ENCODE peak calls at places on chromosomes 11 and 22, in six cellular contexts. One of them, this sample, is unnamed.

GRCh38 chr11:32962016-32962415 is 53.7 kb upstream of the DEPDC7 start:
- DNase-seq in Calu3: no peak
- DNase-seq in amniotic stem cell: no peak
- DNase-seq in transverse colon: no peak
- DNase-seq in fibroblast of pulmonary artery: peak; percentile 18
- DNase-seq in T1000: no peak
- DNase-seq in this sample: no peak

GRCh38 chr11:609355-609811 is 6.4 kb downstream of the IRF7 start:
- DNase-seq in Calu3: no peak
- DNase-seq in amniotic stem cell: no peak
- DNase-seq in transverse colon: no peak
- DNase-seq in fibroblast of pulmonary artery: no peak
- DNase-seq in T1000: no peak
- DNase-seq in this sample: no peak

GRCh38 chr22:39519681-39520053 is 695 bp upstream of the ATF4 start:
- DNase-seq in Calu3: peak; percentile 66
- DNase-seq in amniotic stem cell: no peak
- DNase-seq in transverse colon: peak; percentile 69
- DNase-seq in fibroblast of pulmonary artery: no peak
- DNase-seq in T1000: no peak
- DNase-seq in this sample: peak; percentile 68

GRCh38 chr11:6427516-6427915 is 8.6 kb upstream of the APBB1 start:
- DNase-seq in Calu3: no peak
- DNase-seq in amniotic stem cell: no peak
- DNase-seq in transverse colon: no peak
- DNase-seq in fibroblast of pulmonary artery: no peak
- DNase-seq in T1000: no peak
- DNase-seq in this sample: no peak

GRCh38 chr11:45665933-45666647 is 668 bp upstream of the CHST1 start:
- DNase-seq in Calu3: no peak
- DNase-seq in amniotic stem cell: no peak
- DNase-seq in transverse colon: no peak
- DNase-seq in fibroblast of pulmonary artery: no peak
- DNase-seq in T1000: no peak
- DNase-seq in this sample: no peak

GRCh38 chr11:130211144-130211543 is 51.6 kb downstream of the ST14 start:
- DNase-seq in Calu3: no peak
- DNase-seq in amniotic stem cell: no peak
- DNase-seq in transverse colon: no peak
- DNase-seq in fibroblast of pulmonary artery: no peak
- DNase-seq in T1000: no peak
- DNase-seq in this sample: peak; percentile 12

GRCh38 chr11:130847517-130847916 is 68.8 kb downstream of the SNX19 start:
- DNase-seq in Calu3: peak; percentile 36
- DNase-seq in amniotic stem cell: peak; percentile 79
- DNase-seq in transverse colon: no peak
- DNase-seq in fibroblast of pulmonary artery: peak; percentile 75
- DNase-seq in T1000: no peak
- DNase-seq in this sample: no peak

GRCh38 chr11:10155793-10156490 is 138.1 kb downstream of the SBF2 start:
- DNase-seq in Calu3: peak; percentile 5
- DNase-seq in amniotic stem cell: no peak
- DNase-seq in transverse colon: no peak
- DNase-seq in fibroblast of pulmonary artery: peak; percentile 4
- DNase-seq in T1000: no peak
- DNase-seq in this sample: no peak

GRCh38 chr22:30079952-30080533 is at the start of gene HORMAD2:
- DNase-seq in Calu3: no peak
- DNase-seq in amniotic stem cell: no peak
- DNase-seq in transverse colon: peak; percentile 31
- DNase-seq in fibroblast of pulmonary artery: peak; percentile 33
- DNase-seq in T1000: no peak
- DNase-seq in this sample: no peak

GRCh38 chr22:41535244-41535643 is 9.0 kb downstream of the POLR3H start:
- DNase-seq in Calu3: no peak
- DNase-seq in amniotic stem cell: no peak
- DNase-seq in transverse colon: no peak
- DNase-seq in fibroblast of pulmonary artery: no peak
- DNase-seq in T1000: no peak
- DNase-seq in this sample: no peak

GRCh38 chr22:40410272-40410671 is 39.9 kb downstream of the SGSM3 start:
- DNase-seq in Calu3: no peak
- DNase-seq in amniotic stem cell: no peak
- DNase-seq in transverse colon: no peak
- DNase-seq in fibroblast of pulmonary artery: no peak
- DNase-seq in T1000: peak; percentile 51
- DNase-seq in this sample: no peak

GRCh38 chr22:46971141-46971775 is 208.8 kb downstream of the TBC1D22A start:
- DNase-seq in Calu3: no peak
- DNase-seq in amniotic stem cell: no peak
- DNase-seq in transverse colon: no peak
- DNase-seq in fibroblast of pulmonary artery: peak; percentile 86
- DNase-seq in T1000: no peak
- DNase-seq in this sample: no peak

GRCh38 chr22:37809672-37810333 is 2.1 kb downstream of the GCAT start:
- DNase-seq in Calu3: no peak
- DNase-seq in amniotic stem cell: no peak
- DNase-seq in transverse colon: no peak
- DNase-seq in fibroblast of pulmonary artery: no peak
- DNase-seq in T1000: no peak
- DNase-seq in this sample: no peak

GRCh38 chr11:57386178-57386945 is 4.1 kb downstream of the PRG2 start:
- DNase-seq in Calu3: no peak
- DNase-seq in amniotic stem cell: no peak
- DNase-seq in transverse colon: no peak
- DNase-seq in fibroblast of pulmonary artery: no peak
- DNase-seq in T1000: no peak
- DNase-seq in this sample: no peak

GRCh38 chr22:20479612-20480196 is 15.9 kb downstream of the KLHL22 start:
- DNase-seq in Calu3: no peak
- DNase-seq in amniotic stem cell: no peak
- DNase-seq in transverse colon: no peak
- DNase-seq in fibroblast of pulmonary artery: peak; percentile 39
- DNase-seq in T1000: no peak
- DNase-seq in this sample: no peak

GRCh38 chr11:120500414-120500936 is 11.1 kb upstream of the GRIK4 start:
- DNase-seq in Calu3: no peak
- DNase-seq in amniotic stem cell: no peak
- DNase-seq in transverse colon: no peak
- DNase-seq in fibroblast of pulmonary artery: no peak
- DNase-seq in T1000: no peak
- DNase-seq in this sample: no peak

GRCh38 chr11:73185680-73186293 is 32.3 kb upstream of the P2RY2 start:
- DNase-seq in Calu3: no peak
- DNase-seq in amniotic stem cell: peak; percentile 58
- DNase-seq in transverse colon: no peak
- DNase-seq in fibroblast of pulmonary artery: peak; percentile 53
- DNase-seq in T1000: peak; percentile 89
- DNase-seq in this sample: no peak

GRCh38 chr22:32353292-32353691 is 4.4 kb upstream of the RFPL3 start:
- DNase-seq in Calu3: no peak
- DNase-seq in amniotic stem cell: no peak
- DNase-seq in transverse colon: no peak
- DNase-seq in fibroblast of pulmonary artery: no peak
- DNase-seq in T1000: no peak
- DNase-seq in this sample: no peak

GRCh38 chr11:5007561-5007960 is 12.9 kb downstream of the OR51L1 start:
- DNase-seq in Calu3: no peak
- DNase-seq in amniotic stem cell: no peak
- DNase-seq in transverse colon: no peak
- DNase-seq in fibroblast of pulmonary artery: no peak
- DNase-seq in T1000: no peak
- DNase-seq in this sample: no peak

GRCh38 chr11:69718147-69718546 is 14.3 kb upstream of the FGF19 start:
- DNase-seq in Calu3: peak; percentile 60
- DNase-seq in amniotic stem cell: no peak
- DNase-seq in transverse colon: no peak
- DNase-seq in fibroblast of pulmonary artery: peak; percentile 22
- DNase-seq in T1000: no peak
- DNase-seq in this sample: no peak

GRCh38 chr22:18954333-18954732 is 18.2 kb upstream of the PRODH start:
- DNase-seq in Calu3: peak; percentile 81
- DNase-seq in amniotic stem cell: no peak
- DNase-seq in transverse colon: peak; percentile 57
- DNase-seq in fibroblast of pulmonary artery: peak; percentile 48
- DNase-seq in T1000: no peak
- DNase-seq in this sample: peak; percentile 55

GRCh38 chr22:48951836-48952235 is 875.8 kb downstream of the BRD1 start:
- DNase-seq in Calu3: no peak
- DNase-seq in amniotic stem cell: no peak
- DNase-seq in transverse colon: no peak
- DNase-seq in fibroblast of pulmonary artery: no peak
- DNase-seq in T1000: no peak
- DNase-seq in this sample: no peak

GRCh38 chr11:2862950-2863618 is 22.5 kb downstream of the CDKN1C start:
- DNase-seq in Calu3: no peak
- DNase-seq in amniotic stem cell: no peak
- DNase-seq in transverse colon: no peak
- DNase-seq in fibroblast of pulmonary artery: no peak
- DNase-seq in T1000: no peak
- DNase-seq in this sample: no peak

GRCh38 chr22:38298312-38299000 is 18.8 kb downstream of the CSNK1E start:
- DNase-seq in Calu3: peak; percentile 34
- DNase-seq in amniotic stem cell: no peak
- DNase-seq in transverse colon: no peak
- DNase-seq in fibroblast of pulmonary artery: peak; percentile 96
- DNase-seq in T1000: peak; percentile 89
- DNase-seq in this sample: no peak

GRCh38 chr11:33976351-33977199 is 75.0 kb upstream of the CAPRIN1 start:
- DNase-seq in Calu3: no peak
- DNase-seq in amniotic stem cell: no peak
- DNase-seq in transverse colon: no peak
- DNase-seq in fibroblast of pulmonary artery: peak; percentile 75
- DNase-seq in T1000: no peak
- DNase-seq in this sample: no peak

GRCh38 chr11:112613051-112613972 is 347.9 kb upstream of the NCAM1 start:
- DNase-seq in Calu3: peak; percentile 88
- DNase-seq in amniotic stem cell: no peak
- DNase-seq in transverse colon: no peak
- DNase-seq in fibroblast of pulmonary artery: peak; percentile 72
- DNase-seq in T1000: no peak
- DNase-seq in this sample: no peak

GRCh38 chr22:38732251-38732815 is 23.5 kb downstream of the SUN2 start:
- DNase-seq in Calu3: no peak
- DNase-seq in amniotic stem cell: no peak
- DNase-seq in transverse colon: no peak
- DNase-seq in fibroblast of pulmonary artery: no peak
- DNase-seq in T1000: no peak
- DNase-seq in this sample: no peak

GRCh38 chr22:48894064-48894671 is 933.5 kb downstream of the BRD1 start:
- DNase-seq in Calu3: no peak
- DNase-seq in amniotic stem cell: no peak
- DNase-seq in transverse colon: no peak
- DNase-seq in fibroblast of pulmonary artery: no peak
- DNase-seq in T1000: no peak
- DNase-seq in this sample: peak; percentile 10

GRCh38 chr11:96045622-96046456 is 121.9 kb upstream of the MTMR2 start:
- DNase-seq in Calu3: no peak
- DNase-seq in amniotic stem cell: no peak
- DNase-seq in transverse colon: no peak
- DNase-seq in fibroblast of pulmonary artery: peak; percentile 75
- DNase-seq in T1000: no peak
- DNase-seq in this sample: no peak

GRCh38 chr11:128888034-128888985 is 2.8 kb upstream of the KCNJ5 start:
- DNase-seq in Calu3: no peak
- DNase-seq in amniotic stem cell: no peak
- DNase-seq in transverse colon: no peak
- DNase-seq in fibroblast of pulmonary artery: no peak
- DNase-seq in T1000: no peak
- DNase-seq in this sample: no peak

GRCh38 chr11:64649304-64649703 is 58.3 kb downstream of the SLC22A12 start:
- DNase-seq in Calu3: no peak
- DNase-seq in amniotic stem cell: no peak
- DNase-seq in transverse colon: no peak
- DNase-seq in fibroblast of pulmonary artery: peak; percentile 27
- DNase-seq in T1000: no peak
- DNase-seq in this sample: no peak

GRCh38 chr22:27647540-27647939 is 154.0 kb downstream of the MN1 start:
- DNase-seq in Calu3: no peak
- DNase-seq in amniotic stem cell: no peak
- DNase-seq in transverse colon: no peak
- DNase-seq in fibroblast of pulmonary artery: no peak
- DNase-seq in T1000: no peak
- DNase-seq in this sample: no peak

GRCh38 chr11:117928818-117929567 is at the start of gene TMPRSS13:
- DNase-seq in Calu3: peak; percentile 67
- DNase-seq in amniotic stem cell: no peak
- DNase-seq in transverse colon: peak; percentile 27
- DNase-seq in fibroblast of pulmonary artery: no peak
- DNase-seq in T1000: no peak
- DNase-seq in this sample: peak; percentile 62